ENCODE peak calls at places on chromosomes 1 and 21, in five cellular contexts. A is fibroblast of lung; J is hypothalamus; O is iPS-NIHi11; V is activated CD8-positive, alpha-beta memory T cell treated with anti-CD3 and anti-CD28 coated beads, Interleukin-2, amount 50 U/mL, for 48 hours. D is an unnamed sample.

GRCh38 chr1:246182149-246182851 is 324.8 kb downstream of the SMYD3 start:
- DNase-seq in A (no peak), V (no peak), O (no peak), J (no peak), D (no peak)

GRCh38 chr21:28865488-28866186 is 127.0 kb downstream of the LTN1 start:
- DNase-seq in O (no peak), A (no peak), J (no peak), V (no peak), D (no peak)

GRCh38 chr1:11428789-11429188 is 50.2 kb upstream of the DISP3 start:
- DNase-seq in V (no peak), J (no peak), A (no peak), O (no peak), D (no peak)

GRCh38 chr1:223886516-223886921 is 40.8 kb upstream of the TP53BP2 start:
- DNase-seq in O (no peak), V (no peak), A (no peak), J (no peak), D (no peak)

GRCh38 chr1:162708286-162708685 is 76.0 kb downstream of the DDR2 start:
- DNase-seq in J (no peak), O (no peak), V (no peak), A (no peak), D (no peak)

GRCh38 chr1:30697977-30698376 is 25.4 kb downstream of the MATN1 start:
- DNase-seq in O (no peak), V (no peak), A (peak; percentile 59), J (no peak), D (no peak)

GRCh38 chr1:238485062-238485905 is 594.6 kb upstream of the ZP4 start:
- DNase-seq in V (no peak), A (peak; percentile 18), J (no peak), O (peak; percentile 56), D (no peak)

GRCh38 chr1:225866061-225866844 is 15.9 kb downstream of the TMEM63A start:
- DNase-seq in O (no peak), V (peak; percentile 73), J (no peak), A (peak; percentile 87), D (peak; percentile 67)